ENCODE peak calls at places on chromosomes 12 and 14, in seven cellular contexts. T is PC-3; Z is CD4-positive, CD25-positive, alpha-beta regulatory T cell; L is RWPE2; H is PC-9; O is DND-41; N is thoracic aorta. F is an unnamed sample.

GRCh38 chr12:97875064-97875463 is 412.5 kb downstream of the RMST start:
- DNase-seq in T (no peak), Z (no peak), L (no peak), H (no peak), O (no peak), N (no peak), F (no peak)

GRCh38 chr12:52285172-52285745 is 6.1 kb downstream of the KRT81 start:
- DNase-seq in T (peak; percentile 93), Z (no peak), L (no peak), H (no peak), O (no peak), N (no peak), F (no peak)

GRCh38 chr12:46214668-46215429 is 54.0 kb downstream of the SLC38A1 start:
- DNase-seq in T (no peak), Z (peak; percentile 89), L (no peak), H (no peak), O (peak; percentile 48), N (no peak), F (no peak)

GRCh38 chr12:113232787-113233585 is 11.7 kb downstream of the TPCN1 start:
- DNase-seq in T (no peak), Z (peak; percentile 71), L (no peak), H (no peak), O (no peak), N (no peak), F (no peak)

GRCh38 chr12:524167-524951 is 64.6 kb downstream of the B4GALNT3 start:
- DNase-seq in T (peak; percentile 35), Z (no peak), L (no peak), H (peak; percentile 59), O (no peak), N (no peak), F (no peak)

GRCh38 chr14:100688598-100689499 is 37.8 kb upstream of the DLK1 start:
- DNase-seq in T (peak; percentile 78), Z (no peak), L (no peak), H (no peak), O (no peak), N (no peak), F (no peak)

GRCh38 chr14:36856095-36856878 is 194.6 kb downstream of the PAX9 start:
- DNase-seq in T (peak; percentile 79), Z (no peak), L (no peak), H (no peak), O (no peak), N (no peak), F (no peak)

GRCh38 chr12:55676707-55677106 is 31.0 kb downstream of the ITGA7 start:
- DNase-seq in T (no peak), Z (no peak), L (no peak), H (no peak), O (no peak), N (no peak), F (no peak)

GRCh38 chr12:107131832-107132616 is 38.7 kb upstream of the CRY1 start:
- DNase-seq in T (peak; percentile 91), Z (peak; percentile 48), L (no peak), H (peak; percentile 29), O (no peak), N (no peak), F (no peak)

GRCh38 chr12:107126688-107127481 is 33.5 kb upstream of the CRY1 start:
- DNase-seq in T (peak; percentile 54), Z (no peak), L (no peak), H (peak; percentile 11), O (no peak), N (no peak), F (no peak)

GRCh38 chr12:107127482-107128185 is 34.3 kb upstream of the CRY1 start:
- DNase-seq in T (no peak), Z (no peak), L (no peak), H (no peak), O (no peak), N (no peak), F (no peak)

GRCh38 chr12:107130830-107131760 is 37.7 kb upstream of the CRY1 start:
- DNase-seq in T (no peak), Z (no peak), L (no peak), H (no peak), O (no peak), N (no peak), F (no peak)

DNA sequence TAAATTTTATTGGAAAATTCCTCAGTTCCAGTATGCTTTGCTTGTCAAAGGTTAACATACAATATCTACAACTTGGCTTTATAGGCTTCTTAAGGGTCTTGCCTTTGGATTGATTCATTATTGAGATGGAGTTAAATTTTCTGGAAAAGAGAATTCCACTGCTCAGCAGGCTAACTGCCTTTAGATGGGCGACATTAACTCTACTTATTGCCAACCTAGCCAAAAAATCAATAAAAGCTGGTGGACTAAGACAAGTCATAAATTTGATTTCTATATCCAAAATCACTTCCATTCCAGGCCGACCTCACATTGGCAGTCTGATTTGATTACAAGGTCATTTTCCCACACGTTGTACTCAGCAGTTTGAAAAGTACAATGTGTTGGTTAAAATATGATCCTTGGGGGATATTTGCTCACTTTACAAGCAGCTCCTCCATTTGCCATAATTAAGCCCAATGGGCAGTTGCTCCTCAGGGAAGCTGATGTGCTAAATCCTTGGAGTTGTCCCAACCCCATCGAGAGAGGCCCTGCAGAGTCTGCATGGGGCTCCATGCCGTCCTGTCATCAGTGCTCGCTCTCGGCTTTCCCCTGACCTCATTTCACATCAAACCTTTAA is 36.1 kb upstream of the CRY1 start:
- DNase-seq in T (no peak), Z (no peak), L (no peak), H (no peak), O (no peak), N (no peak), F (no peak)
- H3K27ac ChIP-seq in T (no peak overlapping the region), Z (no peak overlapping the region), L (no peak overlapping the region), H (no peak overlapping the region), O (no peak overlapping the region), N (no peak overlapping the region), F (no peak overlapping the region)

DNA sequence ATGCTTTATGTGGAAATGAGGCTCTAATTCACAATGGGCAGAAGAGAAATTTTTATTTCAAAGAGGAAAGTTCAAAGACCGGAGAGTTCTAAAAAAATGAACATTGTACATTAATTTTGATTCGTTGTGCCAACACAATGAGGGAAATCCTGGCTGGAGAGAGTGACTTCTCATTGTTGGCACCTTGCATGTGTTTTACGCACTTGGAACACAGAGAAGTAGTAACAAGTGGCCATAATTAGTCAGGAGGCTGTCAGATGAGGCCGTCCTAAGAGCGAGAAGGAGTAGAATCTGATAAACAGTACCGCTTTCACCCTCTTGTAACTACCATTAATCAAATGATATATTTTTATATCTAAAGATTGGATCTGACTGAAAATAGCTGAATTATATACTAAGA is 6.9 kb downstream of the LMO3 start:
- DNase-seq in T (no peak), Z (no peak), L (no peak), H (no peak), O (no peak), N (no peak), F (no peak)
- H3K4me1 ChIP-seq in T (no peaks in the 10 kb centered on the region), Z (no peaks in the 10 kb centered on the region), L (no peaks in the 10 kb centered on the region), H (no peaks in the 10 kb centered on the region), O (no peaks in the 10 kb centered on the region), N (peaks cover 15% of the 10 kb centered on the region), F (no peaks in the 10 kb centered on the region)

DNA sequence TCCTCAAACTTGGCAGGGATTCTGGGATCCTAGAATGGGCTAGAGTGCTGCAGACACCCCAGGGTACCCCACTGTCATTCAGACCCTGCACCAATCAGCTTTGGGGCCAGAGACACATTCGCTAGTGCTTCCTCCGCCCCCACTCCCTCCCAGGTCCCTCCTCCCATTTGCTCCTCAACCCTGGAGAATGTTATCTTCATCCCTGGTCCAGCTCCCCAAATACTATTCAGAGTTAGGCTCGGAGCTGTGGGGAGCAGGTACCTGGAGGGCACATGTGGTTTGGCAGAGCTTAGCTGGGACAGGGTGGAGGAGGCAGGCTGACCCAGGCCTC is 19.4 kb downstream of the VSX2 start:
- DNase-seq in T (no peak), Z (no peak), L (no peak), H (no peak), O (no peak), N (no peak), F (no peak)
- H3K36me3 ChIP-seq in T (no peaks in the 10 kb centered on the region), Z (no peaks in the 10 kb centered on the region), L (no peaks in the 10 kb centered on the region), H (no peaks in the 10 kb centered on the region), O (no peaks in the 10 kb centered on the region), N (no peaks in the 10 kb centered on the region), F (no peaks in the 10 kb centered on the region)

GRCh38 chr12:31958601-31959000 is 614 bp upstream of the RESF1 start:
- DNase-seq in T (no peak), Z (no peak), L (no peak), H (no peak), O (no peak), N (no peak), F (no peak)
- H3K27ac ChIP-seq in T (peak overlapping the region; percentile 45), Z (peak overlapping the region; percentile 85), L (peak overlapping the region; percentile 65), H (peak overlapping the region; percentile 45), O (peak overlapping the region; percentile 90), N (peak overlapping the region; percentile 72), F (peak overlapping the region; percentile 94)

GRCh38 chr14:64196668-64197411 is 97.3 kb downstream of the ESR2 start:
- DNase-seq in T (no peak), Z (no peak), L (no peak), H (no peak), O (no peak), N (no peak), F (peak; percentile 90)

GRCh38 chr14:64196026-64196425 is 98.1 kb downstream of the ESR2 start:
- DNase-seq in T (no peak), Z (no peak), L (no peak), H (no peak), O (no peak), N (no peak), F (no peak)

GRCh38 chr14:64195194-64195593 is 99.0 kb downstream of the ESR2 start:
- DNase-seq in T (no peak), Z (peak; percentile 44), L (no peak), H (no peak), O (no peak), N (no peak), F (no peak)

GRCh38 chr14:64193821-64194220 is 100.3 kb downstream of the ESR2 start:
- DNase-seq in T (no peak), Z (no peak), L (no peak), H (no peak), O (no peak), N (no peak), F (no peak)

GRCh38 chr14:64194404-64194803 is 99.8 kb downstream of the ESR2 start:
- DNase-seq in T (no peak), Z (no peak), L (no peak), H (no peak), O (no peak), N (no peak), F (no peak)
- H3K4me1 ChIP-seq in T (peaks cover 4% of the 10 kb centered on the region), Z (peaks cover 24% of the 10 kb centered on the region), L (no peaks in the 10 kb centered on the region), H (peaks cover 13% of the 10 kb centered on the region), O (no peaks in the 10 kb centered on the region), N (peaks cover 5% of the 10 kb centered on the region), F (peaks cover 10% of the 10 kb centered on the region)

F was measured in upper lobe of right lung.